ENCODE peak calls at places on chromosome 22, in five cellular contexts. W is AG09319, L is glutamatergic neuron, Z is left lung, K is cardiac fibroblast. P is an unnamed sample.

GRCh38 chr22:35842954-35843353 is 125.3 kb downstream of the APOL5 start:
- DNase-seq in W (no peak), L (peak), Z (no peak), K (peak), P (peak)

GRCh38 chr22:25208743-25209505 is 9.3 kb downstream of the CRYBB3 start:
- DNase-seq in W (no peak), L (no peak), Z (no peak), K (no peak), P (no peak)

GRCh38 chr22:46070722-46071450 is 79.4 kb upstream of the PPARA start:
- DNase-seq in W (no peak), L (peak), Z (peak), K (peak), P (no peak)

GRCh38 chr22:27306771-27307170 is 494.8 kb downstream of the MN1 start:
- DNase-seq in W (no peak), L (no peak), Z (no peak), K (no peak), P (no peak)

GRCh38 chr22:36223504-36223903 is 15.8 kb downstream of the APOL2 start:
- DNase-seq in W (no peak), L (no peak), Z (no peak), K (no peak), P (no peak)

GRCh38 chr22:22552630-22553029 is 6.4 kb downstream of the PRAME start:
- DNase-seq in W (no peak), L (peak), Z (no peak), K (peak), P (peak)

GRCh38 chr22:42079319-42080251 is at the start of gene SMDT1:
- DNase-seq in W (peak), L (peak), Z (peak), K (peak), P (peak)

GRCh38 chr22:26109686-26110315 is 59.5 kb upstream of the SEZ6L start:
- DNase-seq in W (no peak), L (no peak), Z (no peak), K (no peak), P (no peak)

GRCh38 chr22:36145881-36146280 is 14.7 kb downstream of the APOL3 start:
- DNase-seq in W (no peak), L (no peak), Z (no peak), K (peak), P (no peak)

GRCh38 chr22:42114721-42115120 is 15.9 kb downstream of the CYP2D6 start:
- DNase-seq in W (no peak), L (no peak), Z (no peak), K (peak), P (no peak)

GRCh38 chr22:28054622-28054871 is 135.5 kb upstream of the PITPNB start:
- DNase-seq in W (no peak), L (no peak), Z (no peak), K (no peak), P (no peak)

GRCh38 chr22:44407404-44408226 is 90.4 kb downstream of the RTL6 start:
- DNase-seq in W (no peak), L (no peak), Z (peak), K (no peak), P (no peak)

GRCh38 chr22:38298312-38299000 is 18.8 kb downstream of the CSNK1E start:
- DNase-seq in W (no peak), L (no peak), Z (no peak), K (peak), P (no peak)

GRCh38 chr22:45170001-45170466 is 6.3 kb downstream of the NUP50 start:
- DNase-seq in W (no peak), L (no peak), Z (no peak), K (no peak), P (no peak)

GRCh38 chr22:22882033-22882717 is 5.4 kb upstream of the IGLL5 start:
- DNase-seq in W (no peak), L (no peak), Z (no peak), K (no peak), P (no peak)

GRCh38 chr22:25753252-25753651 is 11.3 kb downstream of the MYO18B start:
- DNase-seq in W (no peak), L (no peak), Z (no peak), K (no peak), P (no peak)

GRCh38 chr22:42684462-42685195 is 35.4 kb upstream of the CYB5R3 start:
- DNase-seq in W (no peak), L (no peak), Z (no peak), K (peak), P (no peak)

GRCh38 chr22:28813772-28814518 is 13.6 kb upstream of the XBP1 start:
- DNase-seq in W (no peak), L (no peak), Z (no peak), K (peak), P (no peak)

GRCh38 chr22:47322854-47323253 is 560.4 kb downstream of the TBC1D22A start:
- DNase-seq in W (no peak), L (no peak), Z (no peak), K (no peak), P (no peak)

DNA sequence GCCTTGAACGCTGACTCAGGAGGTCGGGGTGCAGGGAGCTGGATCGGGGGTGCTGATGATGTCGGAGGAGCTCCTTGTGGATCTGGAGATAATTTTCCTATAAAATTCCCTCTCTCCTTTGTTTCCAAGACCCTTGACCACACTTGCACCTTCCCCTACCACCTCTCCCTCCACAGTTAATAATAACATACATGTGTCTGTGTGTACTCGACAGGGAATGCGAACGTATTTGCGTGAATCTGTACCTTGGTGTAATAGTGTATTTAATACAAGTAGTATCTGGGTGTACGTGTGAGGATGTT is 13.5 kb upstream of the RPS19BP1 start:
- DNase-seq in W (no peak), L (no peak), Z (no peak), K (no peak), P (no peak)
- TF ChIP-seq CTCF in W (no peak), L (no peak), Z (no peak), K (no peak), P (no peak)

GRCh38 chr22:32951081-32951806 is 106.9 kb downstream of the SYN3 start:
- DNase-seq in W (no peak), L (peak), Z (no peak), K (peak), P (peak)
- TF ChIP-seq CTCF in W (no peak), L (peak), Z (no peak), K (no peak), P (peak)

GRCh38 chr22:31969789-31970489 is 25.6 kb downstream of the YWHAH start:
- DNase-seq in W (peak), L (peak), Z (peak), K (peak), P (peak)
- TF ChIP-seq CTCF in W (peak), L (no peak), Z (no peak), K (peak), P (no peak)

DNA sequence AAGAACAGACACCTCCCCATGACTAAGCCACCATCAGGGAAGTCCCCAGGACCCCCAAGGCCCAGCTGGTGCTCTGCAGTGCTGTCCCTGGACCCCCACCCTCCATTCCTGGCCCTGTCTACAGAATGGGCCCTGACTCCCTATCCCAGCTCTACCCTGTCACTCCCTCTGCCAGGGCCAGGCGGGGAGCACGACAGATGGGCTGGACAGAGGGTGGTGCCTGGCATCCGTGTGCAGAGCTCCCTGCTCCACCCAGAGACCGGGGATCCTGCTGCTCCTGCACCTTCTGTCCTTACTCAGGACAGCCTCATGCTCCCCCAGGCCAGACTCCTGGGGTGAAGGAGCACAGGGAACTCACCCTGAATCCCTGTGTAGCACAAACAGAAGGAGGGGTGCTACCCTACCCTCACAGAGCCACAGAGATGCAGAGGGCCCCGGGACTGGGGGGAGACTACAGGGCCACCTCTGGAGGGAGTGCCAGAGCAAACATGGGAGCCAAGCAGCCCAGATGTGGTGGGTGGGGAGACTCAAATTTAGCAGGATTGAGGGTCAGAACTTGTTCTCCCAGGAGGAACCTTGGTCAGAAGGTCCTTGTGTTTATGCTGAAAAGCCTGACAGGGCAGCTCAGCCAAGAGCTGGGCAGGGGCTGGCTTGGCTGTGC is 2.0 kb downstream of the ARVCF start:
- DNase-seq in W (no peak), L (no peak), Z (peak), K (no peak), P (no peak)
- TF ChIP-seq CTCF in W (no peak), L (no peak), Z (no peak), K (no peak), P (no peak)